ENCODE peak calls at places on chromosomes 2 and 18, in ten cellular contexts. I is keratinocyte, S is tibial artery, J is uterus, L is ovary, U is upper lobe of left lung, P is mucosa of descending colon, Y is PC-9, W is GM23338, X is fibroblast of lung. T is an unnamed sample. For H3K36me3, the result is how much of the 10 kb centered on the place peaks cover.

GRCh38 chr2:68336192-68336591 is 16.4 kb upstream of the CNRIP1 start:
- DNase-seq in I (peak), S (no peak), J (no peak), L (no peak), U (no peak), P (no peak), Y (peak), W (no peak), X (peak), T (no peak)

GRCh38 chr18:59388817-59389216 is 29.8 kb upstream of the LMAN1 start:
- DNase-seq in I (no peak), S (no peak), J (no peak), L (no peak), U (no peak), P (no peak), Y (no peak), W (no peak), X (no peak), T (no peak)

GRCh38 chr18:5574843-5575242 is 31.0 kb upstream of the EPB41L3 start:
- DNase-seq in I (no peak), S (no peak), J (no peak), L (no peak), U (no peak), P (no peak), Y (no peak), W (no peak), X (no peak), T (no peak)

GRCh38 chr18:9941108-9941507 is 27.3 kb downstream of the VAPA start:
- DNase-seq in I (no peak), S (no peak), J (no peak), L (no peak), U (no peak), P (no peak), Y (no peak), W (no peak), X (no peak), T (no peak)

GRCh38 chr2:99032786-99033185 is 96.8 kb upstream of the CRACDL start:
- DNase-seq in I (no peak), S (no peak), J (no peak), L (no peak), U (no peak), P (no peak), Y (peak), W (no peak), X (peak), T (no peak)

GRCh38 chr2:98898423-98898841 is 37.6 kb downstream of the CRACDL start:
- DNase-seq in I (no peak), S (no peak), J (no peak), L (no peak), U (no peak), P (no peak), Y (no peak), W (no peak), X (no peak), T (peak)

GRCh38 chr2:237118731-237119130 is 33.0 kb downstream of the COPS8 start:
- DNase-seq in I (no peak), S (no peak), J (no peak), L (no peak), U (no peak), P (no peak), Y (no peak), W (no peak), X (no peak), T (no peak)

GRCh38 chr2:214311931-214312749 is 98.7 kb upstream of the VWC2L start:
- DNase-seq in I (peak), S (no peak), J (no peak), L (no peak), U (no peak), P (no peak), Y (no peak), W (no peak), X (peak), T (no peak)

GRCh38 chr2:238874330-238875050 is 26.6 kb downstream of the TWIST2 start:
- DNase-seq in I (no peak), S (no peak), J (no peak), L (peak), U (no peak), P (no peak), Y (no peak), W (no peak), X (no peak), T (no peak)

GRCh38 chr18:13179566-13180113 is 38.9 kb upstream of the LDLRAD4 start:
- DNase-seq in I (no peak), S (no peak), J (no peak), L (no peak), U (no peak), P (peak), Y (no peak), W (no peak), X (no peak), T (no peak)

GRCh38 chr18:23694642-23695430 is 5.6 kb downstream of the LAMA3 start:
- DNase-seq in I (no peak), S (no peak), J (no peak), L (no peak), U (no peak), P (no peak), Y (no peak), W (no peak), X (no peak), T (no peak)

GRCh38 chr2:66869076-66869475 is 434.2 kb downstream of the MEIS1 start:
- DNase-seq in I (peak), S (no peak), J (no peak), L (no peak), U (no peak), P (no peak), Y (no peak), W (no peak), X (peak), T (no peak)

GRCh38 chr18:44079602-44080001 is 601.1 kb upstream of the SETBP1 start:
- DNase-seq in I (peak), S (no peak), J (no peak), L (no peak), U (no peak), P (no peak), Y (peak), W (no peak), X (peak), T (no peak)

GRCh38 chr18:54551590-54551989 is 39.5 kb upstream of the DYNAP start:
- DNase-seq in I (no peak), S (no peak), J (no peak), L (no peak), U (no peak), P (no peak), Y (no peak), W (peak), X (no peak), T (no peak)

GRCh38 chr2:218009191-218010114 is 6.7 kb upstream of the TNS1 start:
- DNase-seq in I (no peak), S (no peak), J (no peak), L (no peak), U (no peak), P (no peak), Y (no peak), W (peak), X (no peak), T (no peak)

GRCh38 chr2:182509-183122 is 81.2 kb downstream of the SH3YL1 start:
- DNase-seq in I (no peak), S (no peak), J (no peak), L (no peak), U (no peak), P (no peak), Y (no peak), W (peak), X (no peak), T (no peak)

GRCh38 chr2:118492335-118492734 is 355.1 kb downstream of the EN1 start:
- DNase-seq in I (no peak), S (no peak), J (no peak), L (no peak), U (no peak), P (no peak), Y (no peak), W (peak), X (peak), T (no peak)

GRCh38 chr2:240396623-240397541 is 38.6 kb upstream of the GPC1 start:
- DNase-seq in I (no peak), S (peak), J (no peak), L (peak), U (peak), P (peak), Y (no peak), W (no peak), X (no peak), T (peak)

GRCh38 chr2:37797081-37797480 is 125.6 kb upstream of the CDC42EP3 start:
- DNase-seq in I (no peak), S (no peak), J (no peak), L (no peak), U (no peak), P (no peak), Y (no peak), W (no peak), X (peak), T (no peak)

GRCh38 chr2:206105541-206105940 is 19.6 kb upstream of the INO80D start:
- DNase-seq in I (no peak), S (no peak), J (no peak), L (no peak), U (no peak), P (no peak), Y (no peak), W (no peak), X (no peak), T (no peak)

GRCh38 chr2:215808996-215809395 is 204.4 kb downstream of the MREG start:
- DNase-seq in I (peak), S (no peak), J (no peak), L (no peak), U (no peak), P (no peak), Y (no peak), W (peak), X (no peak), T (no peak)

GRCh38 chr2:221680548-221680947 is 108.4 kb upstream of the EPHA4 start:
- DNase-seq in I (no peak), S (no peak), J (no peak), L (no peak), U (no peak), P (no peak), Y (no peak), W (peak), X (no peak), T (no peak)

GRCh38 chr18:48803518-48803917 is 147.2 kb downstream of the SMAD7 start:
- DNase-seq in I (no peak), S (peak), J (no peak), L (peak), U (peak), P (no peak), Y (no peak), W (no peak), X (no peak), T (no peak)

GRCh38 chr18:59646228-59646945 is 50.8 kb downstream of the CCBE1 start:
- DNase-seq in I (no peak), S (no peak), J (peak), L (no peak), U (no peak), P (no peak), Y (no peak), W (peak), X (no peak), T (no peak)

GRCh38 chr18:58054041-58054733 is 10.2 kb downstream of the NEDD4L start:
- DNase-seq in I (no peak), S (no peak), J (no peak), L (no peak), U (peak), P (no peak), Y (peak), W (peak), X (peak), T (no peak)

GRCh38 chr2:159684796-159685195 is 27.5 kb upstream of the MARCHF7 start:
- DNase-seq in I (peak), S (no peak), J (no peak), L (no peak), U (no peak), P (no peak), Y (peak), W (no peak), X (peak), T (no peak)

GRCh38 chr2:11787991-11788390 is 41.6 kb downstream of the LPIN1 start:
- DNase-seq in I (no peak), S (no peak), J (no peak), L (no peak), U (no peak), P (no peak), Y (no peak), W (no peak), X (no peak), T (no peak)

GRCh38 chr2:75047189-75047812 is 88.9 kb downstream of the POLE4 start:
- DNase-seq in I (no peak), S (no peak), J (no peak), L (no peak), U (no peak), P (no peak), Y (peak), W (no peak), X (peak), T (no peak)

GRCh38 chr2:62292190-62292589 is 96.3 kb downstream of the B3GNT2 start:
- DNase-seq in I (no peak), S (no peak), J (no peak), L (no peak), U (peak), P (no peak), Y (peak), W (no peak), X (peak), T (peak)

DNA sequence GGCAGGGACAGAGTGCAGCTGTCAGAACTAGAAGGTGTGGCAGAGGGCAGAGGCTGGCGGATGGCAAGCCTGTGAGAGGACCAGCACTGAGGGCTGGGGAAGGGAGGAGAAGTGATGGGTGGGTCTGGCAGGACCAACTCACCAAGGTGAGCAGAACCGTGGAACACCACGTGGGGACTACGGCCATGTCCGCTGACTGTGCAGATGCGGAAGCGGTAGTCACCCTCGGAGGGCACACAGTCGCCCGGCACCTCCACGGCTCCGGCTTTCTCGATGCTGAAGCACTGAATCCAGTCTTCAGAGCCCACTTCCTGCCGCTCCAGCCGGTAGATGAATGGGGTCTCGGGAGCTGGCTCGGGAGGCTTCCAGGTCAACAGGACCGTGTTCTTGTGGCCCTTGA is 4.2 kb downstream of the OBSL1 start:
- DNase-seq in I (no peak), S (no peak), J (no peak), L (no peak), U (no peak), P (no peak), Y (no peak), W (no peak), X (no peak), T (peak)
- H3K36me3 ChIP-seq in I (under half), S (half or more), J (under half), L (under half), U (under half), P (under half), Y (under half), W (under half), X (under half), T (under half)

GRCh38 chr18:71919211-71919610 is 624.9 kb downstream of the CBLN2 start:
- DNase-seq in I (no peak), S (no peak), J (no peak), L (no peak), U (no peak), P (no peak), Y (no peak), W (no peak), X (no peak), T (no peak)
- H3K4me3 ChIP-seq in I (no peak), S (no peak), J (no peak), L (no peak), U (no peak), P (no peak), Y (no peak), W (no peak), X (no peak), T (no peak)

DNA sequence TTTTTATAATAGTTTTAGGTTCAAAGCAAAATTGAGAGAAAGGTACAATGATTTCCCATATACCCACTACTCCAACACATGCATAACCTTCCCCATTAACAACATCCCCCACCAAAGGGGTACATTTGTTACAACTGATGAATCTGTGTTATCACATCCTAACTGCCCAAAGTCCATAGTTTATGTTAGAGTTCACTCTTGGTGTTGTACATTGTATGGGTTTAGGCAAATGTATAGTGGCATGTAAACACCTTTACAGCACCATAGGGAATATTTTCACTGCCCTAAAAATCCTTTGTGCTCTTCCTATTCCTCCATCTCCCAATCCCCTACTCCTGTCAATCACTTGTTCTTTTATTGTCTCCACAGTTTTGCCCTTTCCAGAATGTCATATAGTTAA is 471.6 kb downstream of the CPS1 start:
- DNase-seq in I (no peak), S (no peak), J (no peak), L (no peak), U (no peak), P (no peak), Y (no peak), W (no peak), X (no peak), T (no peak)
- H3K36me3 ChIP-seq in I (under half), S (under half), J (under half), L (under half), U (under half), P (under half), Y (under half), W (under half), X (under half), T (under half)

GRCh38 chr18:75167759-75168211 is 41.2 kb downstream of the PTGR3 start:
- DNase-seq in I (no peak), S (no peak), J (no peak), L (no peak), U (no peak), P (peak), Y (no peak), W (no peak), X (peak), T (no peak)
- H3K4me3 ChIP-seq in I (no peak), S (no peak), J (no peak), L (peak), U (peak), P (no peak), Y (no peak), W (no peak), X (peak), T (no peak)

GRCh38 chr2:65021709-65022108 is 32.5 kb downstream of the SLC1A4 start:
- DNase-seq in I (no peak), S (no peak), J (no peak), L (no peak), U (no peak), P (no peak), Y (no peak), W (no peak), X (no peak), T (no peak)
- H3K36me3 ChIP-seq in I (under half), S (half or more), J (under half), L (under half), U (under half), P (under half), Y (under half), W (under half), X (under half), T (under half)

GRCh38 chr2:201057089-201057499 is 14.4 kb downstream of the HYCC2 start:
- DNase-seq in I (no peak), S (no peak), J (no peak), L (no peak), U (no peak), P (no peak), Y (no peak), W (no peak), X (no peak), T (no peak)
- H3K4me3 ChIP-seq in I (no peak), S (no peak), J (no peak), L (no peak), U (no peak), P (no peak), Y (no peak), W (no peak), X (no peak), T (no peak)

T was measured in kidney.